ENCODE peak calls at places on chromosome 20, in four cellular contexts. F is suprapubic skin, S is SJSA1, A is EL. X is an unnamed sample.

GRCh38 chr20:44023515-44024371 is 109.1 kb downstream of the TOX2 start:
- DNase-seq in F (peak; percentile 35), S (no peak), A (no peak), X (no peak)

GRCh38 chr20:53568351-53568750 is 25.3 kb downstream of the ZNF217 start:
- DNase-seq in F (no peak), A (no peak), S (no peak), X (no peak)

GRCh38 chr20:50302463-50303041 is 111.9 kb downstream of the CEBPB start:
- DNase-seq in F (no peak), A (peak; percentile 36), S (no peak), X (no peak)

GRCh38 chr20:5364136-5364821 is 47.5 kb upstream of the PROKR2 start:
- DNase-seq in S (no peak), A (no peak), F (no peak), X (no peak)

GRCh38 chr20:33273117-33273851 is 9.7 kb upstream of the BPIFB1 start:
- DNase-seq in A (no peak), F (peak; percentile 44), S (no peak), X (peak; percentile 14)

GRCh38 chr20:49948809-49949507 is 12.8 kb downstream of the RNF114 start:
- DNase-seq in A (peak; percentile 94), F (no peak), S (peak; percentile 94), X (no peak)

GRCh38 chr20:17621229-17621968 is 51.5 kb downstream of the DSTN start:
- DNase-seq in S (peak; percentile 36), A (no peak), F (peak; percentile 67), X (no peak)

GRCh38 chr20:48102821-48103635 is 317.7 kb upstream of the SULF2 start:
- DNase-seq in A (no peak), S (no peak), F (no peak), X (no peak)

GRCh38 chr20:6142348-6142993 is 19.6 kb upstream of the FERMT1 start:
- DNase-seq in F (no peak), A (peak; percentile 53), S (no peak), X (peak; percentile 71)

GRCh38 chr20:38725458-38725958 is 1.2 kb downstream of the SLC32A1 start:
- DNase-seq in S (no peak), F (no peak), A (no peak), X (no peak)

GRCh38 chr20:53586640-53587039 is 7.0 kb downstream of the ZNF217 start:
- DNase-seq in S (no peak), F (no peak), A (no peak), X (no peak)

GRCh38 chr20:17655286-17655651 is 26.8 kb downstream of the RRBP1 start:
- DNase-seq in F (no peak), S (no peak), A (peak; percentile 53), X (no peak)

GRCh38 chr20:4283011-4283410 is 267.7 kb upstream of the RNF24 start:
- DNase-seq in F (no peak), A (peak; percentile 45), S (no peak), X (no peak)

GRCh38 chr20:10573273-10573950 is 100.4 kb downstream of the JAG1 start:
- DNase-seq in F (no peak), S (no peak), A (no peak), X (no peak)